ENCODE peak calls at places on chromosome 12, in ten cellular contexts. D, U, B, P, H, S, Z, J, T and A are unnamed samples.
A peak's percentile ranks its signal among the peaks of the same experiment; 100 is the strongest.

GRCh38 chr12:54624316-54625279 is 10.1 kb downstream of the LACRT start:
- DNase-seq in B (no peak), T (no peak), P (no peak), J (peak; percentile 53), Z (no peak), S (no peak), H (no peak), U (peak; percentile 52), D (no peak), A (no peak)

GRCh38 chr12:68175566-68176033 is 16.1 kb upstream of the IFNG start:
- DNase-seq in B (no peak), J (no peak), D (no peak), P (no peak), S (no peak), Z (peak; percentile 61), U (no peak), H (no peak), T (no peak), A (no peak)

GRCh38 chr12:31362759-31363415 is 36.9 kb upstream of the SINHCAF start:
- DNase-seq in T (peak; percentile 62), B (no peak), S (peak; percentile 47), H (no peak), Z (peak; percentile 90), D (peak; percentile 77), J (peak; percentile 11), U (peak; percentile 8), P (no peak), A (peak; percentile 27)

GRCh38 chr12:53754633-53755261 is 3.0 kb upstream of the CISTR start:
- DNase-seq in Z (no peak), S (no peak), D (no peak), J (no peak), U (peak; percentile 50), T (no peak), P (no peak), B (no peak), H (peak; percentile 52), A (no peak)

GRCh38 chr12:114400925-114401324 is 5.0 kb downstream of the TBX5 start:
- DNase-seq in U (no peak), D (no peak), B (no peak), S (peak; percentile 35), P (peak; percentile 46), T (peak; percentile 48), Z (no peak), H (peak; percentile 96), J (peak; percentile 41), A (no peak)

GRCh38 chr12:25806271-25806670 is 152.2 kb upstream of the RASSF8 start:
- DNase-seq in T (no peak), U (peak; percentile 64), D (no peak), B (no peak), S (no peak), J (no peak), P (no peak), H (peak; percentile 72), Z (peak; percentile 49), A (no peak)

GRCh38 chr12:49547090-49547690 is 8.4 kb downstream of the KCNH3 start:
- DNase-seq in H (no peak), B (no peak), J (no peak), D (no peak), P (no peak), U (no peak), T (no peak), S (no peak), Z (no peak), A (no peak)

GRCh38 chr12:107079172-107080011 is 14.0 kb downstream of the CRY1 start:
- DNase-seq in H (peak; percentile 61), T (no peak), J (peak; percentile 11), P (no peak), S (no peak), Z (peak; percentile 35), D (no peak), B (no peak), U (peak; percentile 69), A (no peak)

GRCh38 chr12:122023339-122024131 is 1.9 kb downstream of the BCL7A start:
- DNase-seq in Z (no peak), D (peak; percentile 16), J (peak; percentile 57), B (peak; percentile 67), T (peak; percentile 59), S (peak; percentile 44), U (peak; percentile 65), H (peak; percentile 70), P (peak; percentile 72), A (peak; percentile 86)

GRCh38 chr12:114440450-114441383 is 34.8 kb upstream of the TBX5 start:
- DNase-seq in H (no peak), J (peak; percentile 42), P (no peak), D (no peak), Z (no peak), T (peak; percentile 82), B (no peak), U (no peak), S (peak; percentile 51), A (no peak)

GRCh38 chr12:123069436-123070266 is 81.2 kb downstream of the PITPNM2 start:
- DNase-seq in H (no peak), B (no peak), P (no peak), S (no peak), T (no peak), D (no peak), J (no peak), Z (no peak), U (no peak), A (no peak)

GRCh38 chr12:74111688-74112360 is 425.8 kb upstream of the ATXN7L3B start:
- DNase-seq in D (peak; percentile 14), U (peak; percentile 33), J (peak; percentile 57), S (peak; percentile 72), Z (no peak), B (no peak), P (no peak), H (no peak), T (peak; percentile 61), A (peak; percentile 64)

GRCh38 chr12:75964150-75964549 is 67.4 kb downstream of the PHLDA1 start:
- DNase-seq in S (no peak), P (no peak), Z (peak; percentile 56), D (no peak), T (no peak), H (no peak), J (no peak), B (no peak), U (no peak), A (no peak)

GRCh38 chr12:132355742-132356681 is 26.6 kb upstream of the GALNT9 start:
- DNase-seq in J (no peak), S (no peak), B (no peak), Z (no peak), T (no peak), D (no peak), U (no peak), P (no peak), H (no peak), A (no peak)

GRCh38 chr12:122203301-122203967 is at the start of gene B3GNT4:
- DNase-seq in D (peak; percentile 76), Z (peak; percentile 32), T (peak; percentile 79), P (peak; percentile 62), U (peak; percentile 44), J (peak; percentile 53), B (peak; percentile 52), H (peak; percentile 26), S (peak; percentile 73), A (peak; percentile 75)

GRCh38 chr12:127893875-127894635 is 372.9 kb upstream of the TMEM132C start:
- DNase-seq in D (no peak), U (peak; percentile 1), S (no peak), B (no peak), Z (no peak), H (no peak), T (peak; percentile 60), P (no peak), J (peak; percentile 33), A (no peak)
- TF ChIP-seq CTCF in D (peak; percentile 51), U (peak; percentile 36), S (no peak), B (no peak), Z (peak; percentile 15), H (no peak), T (peak; percentile 69), P (peak; percentile 19), J (no peak), A (peak; percentile 57)

DNA sequence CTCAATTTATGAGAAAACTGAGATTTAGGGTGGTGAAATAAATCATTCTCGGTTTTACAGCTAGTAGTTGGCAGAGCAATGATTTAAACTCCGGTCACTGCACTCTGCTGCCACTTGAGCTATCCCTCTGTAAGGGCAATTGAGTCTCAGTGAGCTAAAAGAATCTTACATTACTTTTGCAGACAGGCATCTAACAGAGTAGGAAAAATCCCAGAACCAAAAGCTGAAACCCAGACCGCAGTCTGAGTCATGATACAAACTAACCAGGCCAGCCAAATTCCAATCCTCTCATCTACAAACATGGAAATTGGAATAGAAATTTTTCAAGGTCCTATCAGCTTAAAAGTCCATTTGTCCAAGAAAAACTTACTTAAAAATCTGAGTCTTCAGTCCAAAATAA is 73.7 kb downstream of the ANKS1B start:
- DNase-seq in T (no peak), S (no peak), H (peak; percentile 89), P (no peak), Z (no peak), U (peak; percentile 78), B (peak; percentile 33), D (no peak), J (peak; percentile 27), A (no peak)
- TF ChIP-seq CTCF in T (no peak), S (no peak), H (no peak), P (no peak), Z (no peak), U (no peak), B (no peak), D (no peak), J (no peak), A (no peak)

DNA sequence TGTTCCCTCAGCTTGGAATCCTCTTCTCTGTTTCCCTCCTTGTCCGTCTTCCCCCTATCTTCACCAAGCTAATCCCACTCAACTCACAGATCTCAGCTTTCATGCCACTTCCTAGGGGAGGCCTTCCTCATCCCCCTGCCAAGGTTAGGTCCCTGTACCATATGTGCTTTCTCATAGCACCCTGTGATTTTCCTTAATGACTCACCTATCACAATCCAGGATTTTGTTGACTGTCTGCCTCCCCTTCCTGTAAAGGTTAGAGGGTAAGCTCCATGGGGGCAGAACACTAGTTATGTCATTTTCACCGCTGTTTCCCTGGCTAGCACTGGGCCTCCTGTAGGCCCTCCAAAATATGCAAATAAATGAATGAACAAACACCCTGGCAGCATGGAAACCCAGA is 57.6 kb downstream of the CRADD start:
- DNase-seq in S (no peak), J (no peak), P (no peak), T (no peak), U (peak; percentile 40), D (no peak), H (peak; percentile 4), Z (no peak), B (no peak), A (no peak)
- TF ChIP-seq CTCF in S (no peak), J (no peak), P (no peak), T (no peak), U (no peak), D (no peak), H (no peak), Z (no peak), B (no peak), A (no peak)

DNA sequence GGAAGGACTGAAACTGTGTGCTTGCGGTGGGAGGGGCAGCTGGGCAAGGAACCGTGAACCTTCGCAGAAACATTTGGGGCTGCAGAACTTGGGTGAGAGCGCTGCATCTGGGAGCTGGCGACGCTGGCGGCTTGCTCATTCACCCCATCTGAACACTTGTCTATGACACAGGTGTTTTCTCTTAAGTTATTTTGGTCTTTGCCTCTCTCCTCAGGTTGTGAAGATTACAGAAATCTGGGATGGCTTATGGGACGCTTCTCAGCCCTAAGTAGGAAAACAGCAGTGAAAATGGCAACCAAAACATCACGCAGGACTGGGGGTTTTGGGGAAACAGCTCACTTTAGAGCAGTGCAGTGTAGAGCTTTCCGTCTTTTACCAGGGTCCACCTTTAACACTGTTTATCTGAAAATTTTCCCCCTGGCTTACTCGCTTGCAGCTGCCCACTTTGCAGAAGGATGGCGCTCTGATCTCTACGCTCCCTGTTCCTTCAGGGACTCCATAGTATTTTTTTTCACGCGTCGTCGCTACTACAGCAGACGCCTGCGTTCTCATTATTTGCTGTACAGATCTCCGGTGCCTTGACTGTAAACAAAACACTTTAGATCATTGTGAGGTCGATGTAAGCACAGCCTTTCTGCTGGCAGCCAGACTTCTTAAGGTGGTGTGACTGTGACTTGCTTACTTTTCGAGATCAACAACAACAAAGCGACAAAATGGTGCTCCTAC is 2.7 kb upstream of the CDKN1B start:
- DNase-seq in D (peak; percentile 47), P (no peak), B (no peak), H (peak; percentile 45), T (peak; percentile 53), S (no peak), J (no peak), U (peak; percentile 61), Z (peak; percentile 89), A (peak; percentile 48)
- TF ChIP-seq CTCF in D (no peak), P (peak; percentile 12), B (no peak), H (peak; percentile 34), T (peak; percentile 41), S (no peak), J (peak; percentile 27), U (peak; percentile 64), Z (peak; percentile 37), A (peak; percentile 40)